ENCODE peak calls at places on chromosomes 1 and 21, in ten cellular contexts. W is endothelial cell, I is HCT116, F is neural progenitor cell, O is lower lobe of right lung, T is Panc1, C is neural crest cell, Q is Calu3, X is A673, S is transverse colon. R is an unnamed sample.

GRCh38 chr1:209567788-209568187 is 15.7 kb upstream of the CAMK1G start:
- DNase-seq in W (no peak), I (no peak), F (no peak), O (no peak), T (no peak), C (no peak), Q (no peak), X (no peak), S (no peak), R (no peak)

GRCh38 chr1:18079941-18080340 is 27.7 kb upstream of the IGSF21 start:
- DNase-seq in W (no peak), I (no peak), F (peak; percentile 42), O (no peak), T (no peak), C (no peak), Q (no peak), X (no peak), S (no peak), R (no peak)

GRCh38 chr1:20723537-20724363 is 5.9 kb upstream of the KIF17 start:
- DNase-seq in W (peak; percentile 3), I (no peak), F (no peak), O (no peak), T (no peak), C (no peak), Q (no peak), X (no peak), S (peak; percentile 5), R (no peak)

GRCh38 chr1:185315364-185316108 is 1.5 kb downstream of the IVNS1ABP start:
- DNase-seq in W (no peak), I (peak; percentile 7), F (peak; percentile 13), O (no peak), T (peak; percentile 22), C (no peak), Q (no peak), X (peak; percentile 44), S (peak; percentile 33), R (no peak)

GRCh38 chr1:67647036-67647798 is 37.8 kb upstream of the GADD45A start:
- DNase-seq in W (no peak), I (no peak), F (no peak), O (no peak), T (no peak), C (no peak), Q (no peak), X (no peak), S (no peak), R (peak; percentile 77)

GRCh38 chr1:82927753-82928152 is 1071.2 kb downstream of the TTLL7 start:
- DNase-seq in W (no peak), I (no peak), F (no peak), O (no peak), T (no peak), C (no peak), Q (no peak), X (peak; percentile 6), S (no peak), R (no peak)

GRCh38 chr1:151816548-151816947 is 11.3 kb upstream of the LINGO4 start:
- DNase-seq in W (no peak), I (no peak), F (no peak), O (no peak), T (no peak), C (no peak), Q (no peak), X (no peak), S (no peak), R (no peak)

GRCh38 chr1:35691080-35691479 is 27.6 kb downstream of the C1orf216 start:
- DNase-seq in W (no peak), I (no peak), F (peak; percentile 68), O (no peak), T (no peak), C (no peak), Q (no peak), X (peak; percentile 92), S (no peak), R (no peak)

GRCh38 chr1:152141971-152142584 is 16.9 kb downstream of the RPTN start:
- DNase-seq in W (peak; percentile 61), I (peak; percentile 63), F (peak; percentile 31), O (peak; percentile 50), T (peak; percentile 41), C (no peak), Q (peak; percentile 69), X (peak; percentile 73), S (peak; percentile 41), R (peak; percentile 82)

GRCh38 chr1:74933500-74933899 is 200.5 kb downstream of the TYW3 start:
- DNase-seq in W (no peak), I (no peak), F (no peak), O (no peak), T (no peak), C (no peak), Q (no peak), X (no peak), S (no peak), R (no peak)

GRCh38 chr1:3064901-3065300 is 4.1 kb upstream of the PRDM16 start:
- DNase-seq in W (no peak), I (no peak), F (no peak), O (no peak), T (no peak), C (no peak), Q (no peak), X (no peak), S (no peak), R (no peak)

GRCh38 chr1:165153182-165153581 is 203.3 kb downstream of the LMX1A start:
- DNase-seq in W (no peak), I (no peak), F (no peak), O (no peak), T (no peak), C (no peak), Q (no peak), X (no peak), S (no peak), R (no peak)

GRCh38 chr1:165152109-165152508 is 204.4 kb downstream of the LMX1A start:
- DNase-seq in W (no peak), I (no peak), F (no peak), O (no peak), T (no peak), C (no peak), Q (no peak), X (no peak), S (no peak), R (no peak)

GRCh38 chr1:165147799-165148198 is 208.7 kb downstream of the LMX1A start:
- DNase-seq in W (no peak), I (no peak), F (no peak), O (no peak), T (no peak), C (no peak), Q (no peak), X (no peak), S (no peak), R (no peak)

DNA sequence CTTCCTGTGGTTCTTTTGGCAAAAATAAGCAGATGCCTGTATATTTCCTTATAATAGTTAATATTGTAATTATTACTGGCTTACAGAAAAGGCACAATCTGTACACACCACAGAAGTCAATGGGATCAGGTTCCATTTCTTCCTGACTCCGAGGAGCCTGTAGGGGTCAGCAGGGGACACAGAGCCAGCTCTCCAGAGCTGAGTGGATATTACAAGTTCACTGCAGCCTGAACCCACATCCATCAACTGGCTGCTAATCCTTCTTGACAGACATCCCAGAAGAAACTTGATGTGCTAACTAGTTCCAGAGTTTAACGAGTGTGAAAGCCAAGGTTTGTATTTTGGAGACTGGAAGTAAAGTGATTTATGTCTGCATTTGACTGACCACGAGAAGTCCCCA is 203.8 kb downstream of the LMX1A start:
- DNase-seq in W (peak; percentile 43), I (no peak), F (peak; percentile 59), O (no peak), T (no peak), C (no peak), Q (peak; percentile 53), X (no peak), S (no peak), R (no peak)
- TF ChIP-seq CTCF in W (no peak), I (peak; percentile 12), F (peak; percentile 64), O (no peak), T (peak; percentile 57), C (peak; percentile 45), Q (no peak), X (peak; percentile 23), S (no peak), R (no peak)

GRCh38 chr1:176876966-176877515 is 287.5 kb downstream of the ASTN1 start:
- DNase-seq in W (no peak), I (no peak), F (no peak), O (no peak), T (no peak), C (no peak), Q (no peak), X (no peak), S (no peak), R (no peak)

GRCh38 chr1:176879784-176880620 is 284.5 kb downstream of the ASTN1 start:
- DNase-seq in W (no peak), I (no peak), F (no peak), O (no peak), T (no peak), C (no peak), Q (no peak), X (no peak), S (no peak), R (no peak)

GRCh38 chr1:176877557-176877956 is 287.0 kb downstream of the ASTN1 start:
- DNase-seq in W (no peak), I (no peak), F (no peak), O (no peak), T (no peak), C (no peak), Q (no peak), X (peak; percentile 11), S (no peak), R (no peak)

GRCh38 chr1:176880954-176881595 is 283.4 kb downstream of the ASTN1 start:
- DNase-seq in W (peak; percentile 79), I (peak; percentile 51), F (peak; percentile 95), O (peak; percentile 67), T (peak; percentile 43), C (peak; percentile 87), Q (peak; percentile 81), X (peak; percentile 84), S (peak; percentile 66), R (peak; percentile 83)

GRCh38 chr1:176878750-176879536 is 285.6 kb downstream of the ASTN1 start:
- DNase-seq in W (no peak), I (no peak), F (peak; percentile 49), O (no peak), T (no peak), C (no peak), Q (no peak), X (peak; percentile 17), S (no peak), R (no peak)
- TF ChIP-seq CTCF in W (no peak), I (no peak), F (peak; percentile 51), O (no peak), T (peak; percentile 17), C (peak; percentile 3), Q (no peak), X (peak; percentile 39), S (no peak), R (no peak)

GRCh38 chr21:29024474-29025327 is at the start of gene USP16:
- DNase-seq in W (peak; percentile 90), I (peak; percentile 98), F (peak; percentile 95), O (peak; percentile 93), T (peak; percentile 93), C (peak; percentile 92), Q (peak; percentile 88), X (peak; percentile 98), S (peak; percentile 97), R (peak; percentile 98)
- TF ChIP-seq CTCF in W (no peak), I (no peak), F (no peak), O (peak; percentile 22), T (no peak), C (no peak), Q (no peak), X (no peak), S (peak; percentile 21), R (peak; percentile 56)

DNA sequence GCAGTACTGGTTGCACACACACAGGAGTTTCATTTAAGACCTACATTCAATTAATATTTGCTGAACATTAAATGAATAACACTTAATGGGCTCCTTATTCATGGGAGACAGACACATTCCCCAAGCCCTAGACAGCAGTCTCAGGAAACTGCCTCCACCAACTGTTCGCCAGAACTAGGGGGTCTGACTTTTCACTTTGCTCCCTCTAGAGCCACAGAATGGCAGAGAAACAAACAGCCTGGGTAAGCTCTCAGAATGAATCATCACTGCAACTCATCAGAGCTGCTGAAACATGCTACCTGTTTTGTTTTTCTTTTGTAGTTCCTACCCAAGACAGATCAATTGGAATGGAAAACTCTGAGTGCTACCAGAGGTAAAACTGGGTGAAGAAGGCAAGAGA is 31.7 kb downstream of the ELK4 start:
- DNase-seq in W (no peak), I (no peak), F (no peak), O (no peak), T (no peak), C (no peak), Q (no peak), X (no peak), S (no peak), R (no peak)
- TF ChIP-seq CTCF in W (no peak), I (no peak), F (no peak), O (no peak), T (no peak), C (no peak), Q (no peak), X (no peak), S (no peak), R (no peak)

R was measured in adrenal gland.